ENCODE peak calls at places on chromosomes 2 and 18, in seven cellular contexts. B, X, U, H, A, L and S are unnamed samples.

GRCh38 chr2:187461294-187462261 is 13.5 kb upstream of the CALCRL start:
- DNase-seq in B (no peak), U (no peak), H (peak), L (peak), X (peak), A (no peak), S (peak)

GRCh38 chr2:34652636-34653035 is 1053.5 kb upstream of the FAM98A start:
- DNase-seq in H (no peak), L (peak), B (no peak), X (no peak), A (peak), U (no peak), S (no peak)

GRCh38 chr2:197460653-197461052 is 7.3 kb downstream of the COQ10B start:
- DNase-seq in U (no peak), H (no peak), B (no peak), A (no peak), X (no peak), L (no peak), S (no peak)

GRCh38 chr2:43221660-43222471 is 4.5 kb downstream of the ZFP36L2 start:
- DNase-seq in A (peak), U (peak), B (peak), H (peak), L (peak), X (peak), S (peak)

GRCh38 chr2:6353669-6354068 is 512.0 kb downstream of the CMPK2 start:
- DNase-seq in A (no peak), U (no peak), H (no peak), L (no peak), B (no peak), X (no peak), S (no peak)

GRCh38 chr18:58862851-58863538 is 1.7 kb upstream of the ZNF532 start:
- DNase-seq in U (peak), A (peak), L (peak), B (no peak), X (peak), H (peak), S (peak)

GRCh38 chr2:149375801-149376349 is 45.5 kb downstream of the LYPD6 start:
- DNase-seq in X (no peak), B (no peak), A (peak), H (no peak), U (no peak), L (no peak), S (no peak)

GRCh38 chr2:42012137-42012536 is 35.7 kb upstream of the PKDCC start:
- DNase-seq in U (no peak), H (no peak), L (no peak), A (no peak), B (no peak), X (no peak), S (no peak)

GRCh38 chr18:1078301-1078700 is 173.6 kb downstream of the ADCYAP1 start:
- DNase-seq in B (no peak), X (no peak), H (no peak), A (no peak), L (no peak), U (no peak), S (no peak)

GRCh38 chr2:72757177-72757775 is 68.6 kb downstream of the EXOC6B start:
- DNase-seq in B (no peak), A (peak), X (no peak), L (peak), U (no peak), H (peak), S (no peak)

GRCh38 chr2:240234503-240234951 is 94.1 kb upstream of the OTOS start:
- DNase-seq in X (no peak), A (no peak), B (no peak), L (peak), U (peak), H (peak), S (peak)

GRCh38 chr18:37546023-37546537 is 19.5 kb downstream of the CELF4 start:
- DNase-seq in X (no peak), A (no peak), B (no peak), H (no peak), U (no peak), L (no peak), S (no peak)

GRCh38 chr2:184683923-184684322 is 85.6 kb downstream of the ZNF804A start:
- DNase-seq in A (no peak), U (no peak), B (no peak), L (peak), X (no peak), H (no peak), S (no peak)

GRCh38 chr2:134231965-134232340 is 21.9 kb upstream of the MGAT5 start:
- DNase-seq in L (no peak), H (no peak), U (no peak), X (no peak), A (peak), B (no peak), S (no peak)

GRCh38 chr2:21422050-21422449 is 298.3 kb downstream of the TDRD15 start:
- DNase-seq in B (no peak), A (no peak), X (no peak), L (peak), H (peak), U (peak), S (no peak)

GRCh38 chr2:3476386-3477033 is 42.8 kb downstream of the ADI1 start:
- DNase-seq in U (no peak), A (peak), H (no peak), B (no peak), X (peak), L (peak), S (no peak)

GRCh38 chr2:3472296-3472695 is 47.0 kb downstream of the ADI1 start:
- DNase-seq in U (peak), A (no peak), X (peak), H (no peak), B (no peak), L (no peak), S (no peak)

GRCh38 chr2:3472966-3473365 is 46.4 kb downstream of the ADI1 start:
- DNase-seq in U (peak), L (no peak), B (no peak), H (no peak), X (peak), A (no peak), S (no peak)

GRCh38 chr2:3478846-3479385 is 40.4 kb downstream of the ADI1 start:
- DNase-seq in U (no peak), A (no peak), X (peak), H (no peak), B (no peak), L (no peak), S (no peak)

DNA sequence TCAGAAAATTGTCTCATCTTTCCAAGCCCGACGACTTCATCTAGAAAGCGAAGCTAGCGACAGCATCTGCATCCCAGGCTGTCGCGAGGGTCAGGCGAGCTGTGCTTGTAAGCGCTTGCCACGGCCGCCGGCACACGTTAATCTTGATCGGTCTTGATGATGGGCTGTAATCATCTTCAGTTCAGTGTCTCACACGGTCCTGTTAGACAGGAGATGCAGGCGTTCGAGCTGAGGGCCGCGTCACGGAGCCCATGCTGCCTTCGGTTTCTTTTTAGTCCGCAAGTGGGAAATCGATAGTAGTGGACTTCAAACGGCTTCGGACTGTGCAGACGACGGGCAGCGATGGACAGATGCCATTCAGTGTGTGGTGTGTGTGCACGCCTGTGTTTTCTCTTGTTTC is 43.6 kb downstream of the ADI1 start:
- DNase-seq in L (no peak), H (no peak), U (no peak), A (no peak), B (no peak), X (peak), S (no peak)
- H3K4me3 ChIP-seq in L (no peak), H (no peak), U (no peak), A (no peak), B (no peak), X (no peak), S (no peak)

GRCh38 chr2:160921401-160921964 is 238.7 kb upstream of the TANK start:
- DNase-seq in B (no peak), H (no peak), U (no peak), L (no peak), A (no peak), X (no peak), S (peak)
- H3K4me3 ChIP-seq in B (no peak), H (no peak), U (no peak), L (no peak), A (peak), X (no peak), S (no peak)

GRCh38 chr2:201621293-201621999 is 21.9 kb downstream of the TMEM237 start:
- DNase-seq in U (no peak), H (no peak), X (no peak), L (no peak), A (no peak), B (no peak), S (no peak)

GRCh38 chr2:201622306-201622705 is 21.0 kb downstream of the TMEM237 start:
- DNase-seq in H (no peak), X (no peak), A (no peak), L (no peak), B (no peak), U (no peak), S (no peak)

GRCh38 chr2:201618744-201619654 is 24.3 kb downstream of the TMEM237 start:
- DNase-seq in A (peak), U (peak), X (peak), L (peak), H (peak), B (no peak), S (peak)
- H3K4me3 ChIP-seq in A (peak), U (peak), X (peak), L (peak), H (no peak), B (no peak), S (no peak)

GRCh38 chr2:80141007-80141726 is 163.4 kb downstream of the LRRTM1 start:
- DNase-seq in U (no peak), H (no peak), A (no peak), L (no peak), X (no peak), B (no peak), S (no peak)
- H3K4me3 ChIP-seq in U (no peak), H (no peak), A (no peak), L (no peak), X (no peak), B (no peak), S (no peak)